ENCODE peak calls at places on chromosomes 16 and 17, in six cellular contexts. One of them, this sample, is unnamed.

GRCh38 chr17:11366451-11366850 is 125.4 kb downstream of the SHISA6 start:
- DNase-seq in GM12878: no peak
- DNase-seq in A549: no peak
- DNase-seq in H1: no peak
- DNase-seq in transverse colon: no peak
- DNase-seq in upper lobe of left lung: no peak
- DNase-seq in this sample: no peak

GRCh38 chr16:89409161-89409711 is 81.1 kb downstream of the ANKRD11 start:
- DNase-seq in GM12878: no peak
- DNase-seq in A549: no peak
- DNase-seq in H1: no peak
- DNase-seq in transverse colon: peak
- DNase-seq in upper lobe of left lung: peak
- DNase-seq in this sample: no peak

GRCh38 chr17:557371-557770 is 157.3 kb downstream of the VPS53 start:
- DNase-seq in GM12878: no peak
- DNase-seq in A549: no peak
- DNase-seq in H1: no peak
- DNase-seq in transverse colon: no peak
- DNase-seq in upper lobe of left lung: no peak
- DNase-seq in this sample: no peak

GRCh38 chr17:13544292-13544691 is 57.4 kb downstream of the HS3ST3A1 start:
- DNase-seq in GM12878: no peak
- DNase-seq in A549: no peak
- DNase-seq in H1: no peak
- DNase-seq in transverse colon: peak
- DNase-seq in upper lobe of left lung: peak
- DNase-seq in this sample: no peak

GRCh38 chr16:31148281-31148728 is 1.6 kb downstream of the PRSS36 start:
- DNase-seq in GM12878: no peak
- DNase-seq in A549: no peak
- DNase-seq in H1: peak
- DNase-seq in transverse colon: peak
- DNase-seq in upper lobe of left lung: peak
- DNase-seq in this sample: no peak

GRCh38 chr16:14283786-14284185 is 212.7 kb downstream of the MRTFB start:
- DNase-seq in GM12878: no peak
- DNase-seq in A549: no peak
- DNase-seq in H1: peak
- DNase-seq in transverse colon: no peak
- DNase-seq in upper lobe of left lung: no peak
- DNase-seq in this sample: no peak

GRCh38 chr17:76474238-76474637 is 6.8 kb downstream of the AANAT start:
- DNase-seq in GM12878: no peak
- DNase-seq in A549: no peak
- DNase-seq in H1: no peak
- DNase-seq in transverse colon: no peak
- DNase-seq in upper lobe of left lung: no peak
- DNase-seq in this sample: no peak

GRCh38 chr16:84518804-84519341 is 14.4 kb upstream of the MEAK7 start:
- DNase-seq in GM12878: no peak
- DNase-seq in A549: no peak
- DNase-seq in H1: no peak
- DNase-seq in transverse colon: peak
- DNase-seq in upper lobe of left lung: no peak
- DNase-seq in this sample: no peak

GRCh38 chr16:77820340-77820739 is 32.0 kb downstream of the VAT1L start:
- DNase-seq in GM12878: no peak
- DNase-seq in A549: no peak
- DNase-seq in H1: no peak
- DNase-seq in transverse colon: no peak
- DNase-seq in upper lobe of left lung: no peak
- DNase-seq in this sample: no peak

GRCh38 chr17:8964801-8965393 is 610 bp downstream of the PIK3R5 start:
- DNase-seq in GM12878: no peak
- DNase-seq in A549: no peak
- DNase-seq in H1: no peak
- DNase-seq in transverse colon: no peak
- DNase-seq in upper lobe of left lung: no peak
- DNase-seq in this sample: no peak

GRCh38 chr17:43778337-43779144 is at the start of gene DUSP3:
- DNase-seq in GM12878: no peak
- DNase-seq in A549: peak
- DNase-seq in H1: peak
- DNase-seq in transverse colon: peak
- DNase-seq in upper lobe of left lung: peak
- DNase-seq in this sample: peak

GRCh38 chr16:73433493-73434307 is 385.8 kb upstream of the ZFHX3 start:
- DNase-seq in GM12878: no peak
- DNase-seq in A549: no peak
- DNase-seq in H1: no peak
- DNase-seq in transverse colon: no peak
- DNase-seq in upper lobe of left lung: no peak
- DNase-seq in this sample: no peak

GRCh38 chr17:63701477-63702222 is 1.7 kb upstream of the LIMD2 start:
- DNase-seq in GM12878: no peak
- DNase-seq in A549: no peak
- DNase-seq in H1: no peak
- DNase-seq in transverse colon: peak
- DNase-seq in upper lobe of left lung: peak
- DNase-seq in this sample: no peak

DNA sequence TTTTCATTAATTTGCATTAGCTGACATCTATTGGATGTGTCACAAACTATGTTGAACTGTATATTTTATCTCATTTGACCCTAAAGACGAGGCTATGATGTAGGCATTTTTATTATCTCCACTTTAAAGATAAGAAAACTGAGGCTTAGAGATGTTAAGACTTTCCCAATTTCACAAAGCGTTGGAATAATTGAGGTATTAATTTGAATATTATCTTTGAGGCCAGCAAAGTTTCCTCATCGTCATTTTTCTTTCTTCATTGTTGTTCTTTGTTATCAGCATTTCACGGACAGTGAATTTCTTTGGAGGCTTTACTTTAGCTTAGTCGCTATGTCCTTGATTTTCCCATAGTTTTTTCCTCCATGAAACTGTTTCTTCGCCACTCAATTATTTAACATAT is 227.5 kb upstream of the MYOCD start:
- DNase-seq in GM12878: no peak
- DNase-seq in A549: no peak
- DNase-seq in H1: no peak
- DNase-seq in transverse colon: no peak
- DNase-seq in upper lobe of left lung: no peak
- DNase-seq in this sample: no peak
- TF ChIP-seq EP300 in GM12878: no peak
- TF ChIP-seq EP300 in A549: no peak
- TF ChIP-seq EP300 in H1: no peak
- TF ChIP-seq EP300 in transverse colon: no peak
- TF ChIP-seq EP300 in upper lobe of left lung: no peak
- TF ChIP-seq EP300 in this sample: no peak

DNA sequence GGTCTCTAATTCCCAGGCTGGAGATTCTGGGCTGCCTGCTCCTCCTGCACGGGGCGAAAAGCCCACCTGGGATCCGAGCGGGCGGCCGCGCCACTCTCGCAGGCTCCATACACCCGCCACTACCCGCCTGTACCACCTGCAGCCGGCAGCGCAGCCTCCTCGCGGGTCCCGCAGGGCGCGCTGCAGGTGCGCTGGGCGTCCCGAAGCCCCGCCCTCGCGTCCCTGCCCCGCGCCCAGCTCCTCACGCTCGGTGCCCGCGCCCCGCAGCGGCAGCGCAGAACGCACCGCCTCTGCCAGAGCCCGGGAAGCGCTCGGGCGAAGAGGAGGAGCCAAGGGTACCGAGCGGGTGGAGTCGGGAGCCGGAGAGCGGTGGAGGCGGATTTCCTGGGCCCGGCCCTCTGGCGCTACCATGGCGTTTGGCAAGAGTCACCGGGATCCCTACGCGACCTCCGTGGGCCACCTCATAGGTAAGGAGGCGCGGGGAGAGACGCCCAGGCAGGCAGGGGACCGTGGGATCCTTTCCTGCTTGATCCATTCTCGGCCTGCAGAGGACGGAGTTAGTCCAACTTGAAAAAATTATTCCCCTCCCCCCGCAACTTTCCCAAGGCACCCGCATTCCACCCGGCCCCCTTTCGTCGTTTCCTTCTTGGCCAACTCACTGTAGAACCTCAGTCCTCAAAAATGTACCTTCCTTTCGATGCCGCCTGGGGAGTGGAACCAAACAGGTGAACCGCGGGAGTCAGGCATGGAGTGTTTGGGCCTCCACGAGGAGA is at the start of gene TOM1L1:
- DNase-seq in GM12878: no peak
- DNase-seq in A549: peak
- DNase-seq in H1: peak
- DNase-seq in transverse colon: peak
- DNase-seq in upper lobe of left lung: peak
- DNase-seq in this sample: peak
- TF ChIP-seq POLR2A in GM12878: no peak
- TF ChIP-seq POLR2A in A549: peak
- TF ChIP-seq POLR2A in H1: peak
- TF ChIP-seq POLR2A in transverse colon: peak
- TF ChIP-seq POLR2A in upper lobe of left lung: no peak
- TF ChIP-seq POLR2A in this sample: no peak

GRCh38 chr17:77541995-77542394 is 401.2 kb downstream of the SEC14L1 start:
- DNase-seq in GM12878: no peak
- DNase-seq in A549: no peak
- DNase-seq in H1: no peak
- DNase-seq in transverse colon: no peak
- DNase-seq in upper lobe of left lung: no peak
- DNase-seq in this sample: no peak
- TF ChIP-seq EP300 in GM12878: no peak
- TF ChIP-seq EP300 in A549: no peak
- TF ChIP-seq EP300 in H1: no peak
- TF ChIP-seq EP300 in transverse colon: no peak
- TF ChIP-seq EP300 in upper lobe of left lung: no peak
- TF ChIP-seq EP300 in this sample: no peak

GRCh38 chr17:60579551-60579950 is 20.4 kb upstream of the PPM1D start:
- DNase-seq in GM12878: no peak
- DNase-seq in A549: no peak
- DNase-seq in H1: no peak
- DNase-seq in transverse colon: no peak
- DNase-seq in upper lobe of left lung: no peak
- DNase-seq in this sample: no peak
- TF ChIP-seq POLR2A in GM12878: no peak
- TF ChIP-seq POLR2A in A549: no peak
- TF ChIP-seq POLR2A in H1: no peak
- TF ChIP-seq POLR2A in transverse colon: no peak
- TF ChIP-seq POLR2A in upper lobe of left lung: no peak
- TF ChIP-seq POLR2A in this sample: no peak

GRCh38 chr16:23521965-23522364 is 11.7 kb upstream of the GGA2 start:
- DNase-seq in GM12878: no peak
- DNase-seq in A549: no peak
- DNase-seq in H1: no peak
- DNase-seq in transverse colon: no peak
- DNase-seq in upper lobe of left lung: no peak
- DNase-seq in this sample: no peak
- TF ChIP-seq EP300 in GM12878: no peak
- TF ChIP-seq EP300 in A549: no peak
- TF ChIP-seq EP300 in H1: no peak
- TF ChIP-seq EP300 in transverse colon: no peak
- TF ChIP-seq EP300 in upper lobe of left lung: no peak
- TF ChIP-seq EP300 in this sample: no peak

GRCh38 chr16:526181-527014 is 1.1 kb upstream of the CAPN15 start:
- DNase-seq in GM12878: no peak
- DNase-seq in A549: no peak
- DNase-seq in H1: no peak
- DNase-seq in transverse colon: peak
- DNase-seq in upper lobe of left lung: peak
- DNase-seq in this sample: no peak
- TF ChIP-seq POLR2A in GM12878: no peak
- TF ChIP-seq POLR2A in A549: peak
- TF ChIP-seq POLR2A in H1: peak
- TF ChIP-seq POLR2A in transverse colon: no peak
- TF ChIP-seq POLR2A in upper lobe of left lung: no peak
- TF ChIP-seq POLR2A in this sample: no peak

GRCh38 chr17:68812876-68813584 is 142.2 kb downstream of the ABCA8 start:
- DNase-seq in GM12878: no peak
- DNase-seq in A549: no peak
- DNase-seq in H1: no peak
- DNase-seq in transverse colon: no peak
- DNase-seq in upper lobe of left lung: no peak
- DNase-seq in this sample: no peak
- TF ChIP-seq EP300 in GM12878: no peak
- TF ChIP-seq EP300 in A549: no peak
- TF ChIP-seq EP300 in H1: no peak
- TF ChIP-seq EP300 in transverse colon: no peak
- TF ChIP-seq EP300 in upper lobe of left lung: no peak
- TF ChIP-seq EP300 in this sample: no peak

DNA sequence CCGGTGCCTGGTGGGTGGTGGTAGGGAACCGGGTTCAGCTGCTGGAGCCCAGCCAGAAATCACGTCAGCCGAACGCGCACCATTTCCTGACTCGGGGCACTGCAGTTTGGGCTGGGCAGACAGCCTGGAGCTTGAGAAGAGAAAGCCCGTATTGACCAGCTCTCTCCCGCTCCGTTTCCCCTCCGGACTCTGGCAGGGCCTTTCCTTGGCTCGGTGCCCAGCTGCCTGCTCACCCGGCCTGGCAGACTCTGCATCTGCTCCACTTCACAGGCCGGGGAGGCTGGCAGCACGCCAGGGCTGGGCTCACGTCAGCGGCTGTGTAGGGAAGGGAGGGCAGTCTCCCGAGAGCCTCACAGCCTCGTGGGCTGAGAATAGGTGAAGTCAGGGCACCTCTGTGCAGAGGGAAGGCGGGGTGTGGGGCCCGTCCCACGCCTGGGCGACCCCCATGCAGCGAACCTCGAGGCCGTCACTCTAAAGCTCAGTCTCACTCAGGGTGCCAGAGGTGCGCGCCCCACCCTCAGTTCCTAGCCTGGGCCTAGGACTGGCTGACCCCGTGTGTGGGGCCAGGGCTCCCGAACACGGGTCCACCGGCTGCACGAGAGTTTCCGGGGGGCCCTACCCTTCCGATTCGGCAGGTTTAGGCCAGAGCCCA is 59.1 kb downstream of the OR1D5 start:
- DNase-seq in GM12878: peak
- DNase-seq in A549: peak
- DNase-seq in H1: no peak
- DNase-seq in transverse colon: peak
- DNase-seq in upper lobe of left lung: peak
- DNase-seq in this sample: peak
- TF ChIP-seq POLR2A in GM12878: no peak
- TF ChIP-seq POLR2A in A549: no peak
- TF ChIP-seq POLR2A in H1: no peak
- TF ChIP-seq POLR2A in transverse colon: no peak
- TF ChIP-seq POLR2A in upper lobe of left lung: no peak
- TF ChIP-seq POLR2A in this sample: no peak

This sample was measured in tibial nerve.